ENCODE peak calls at places on chromosomes 5 and 9, in four cellular contexts. K is tibial nerve, Q is stomach, N is GM12865. J is an unnamed sample.

GRCh38 chr5:121144764-121145163 is 680.7 kb downstream of the PRR16 start:
- DNase-seq in N (no peak), Q (no peak), K (no peak), J (peak)

GRCh38 chr5:141510850-141511718 is 22.2 kb downstream of the PCDHGC5 start:
- DNase-seq in Q (no peak), N (peak), K (no peak), J (no peak)

GRCh38 chr9:129995409-129996160 is 47.4 kb downstream of the FNBP1 start:
- DNase-seq in Q (no peak), N (peak), K (no peak), J (peak)

GRCh38 chr5:160165137-160166068 is 46.2 kb upstream of the PWWP2A start:
- DNase-seq in N (no peak), K (peak), Q (peak), J (peak)

GRCh38 chr5:172007795-172008465 is 1.5 kb upstream of the FBXW11 start:
- DNase-seq in N (no peak), K (no peak), Q (no peak), J (peak)

GRCh38 chr5:123180178-123180577 is 91.1 kb downstream of the PRDM6 start:
- DNase-seq in K (no peak), Q (no peak), N (no peak), J (no peak)

GRCh38 chr5:78005021-78005785 is 229.1 kb upstream of the TBCA start:
- DNase-seq in N (no peak), K (no peak), Q (no peak), J (peak)

GRCh38 chr9:105046907-105047651 is 119.1 kb upstream of the ABCA1 start:
- DNase-seq in Q (no peak), N (no peak), K (no peak), J (peak)

GRCh38 chr5:174799146-174799545 is 74.8 kb downstream of the MSX2 start:
- DNase-seq in Q (no peak), K (no peak), N (no peak), J (peak)

GRCh38 chr5:60163762-60164161 is 270.2 kb upstream of the PDE4D start:
- DNase-seq in K (no peak), Q (no peak), N (no peak), J (no peak)

GRCh38 chr5:139204196-139204595 is 6.0 kb upstream of the SIL1 start:
- DNase-seq in Q (no peak), N (no peak), K (no peak), J (peak)

GRCh38 chr5:111583761-111584203 is 71.4 kb upstream of the STARD4 start:
- DNase-seq in K (no peak), Q (no peak), N (no peak), J (peak)

GRCh38 chr5:73981696-73982095 is 355.7 kb downstream of the ARHGEF28 start:
- DNase-seq in N (no peak), Q (no peak), K (no peak), J (no peak)

GRCh38 chr5:39801306-39801705 is 376.5 kb upstream of the DAB2 start:
- DNase-seq in Q (no peak), K (no peak), N (no peak), J (peak)

GRCh38 chr5:174428895-174429294 is 295.5 kb upstream of the MSX2 start:
- DNase-seq in K (no peak), Q (no peak), N (no peak), J (no peak)

GRCh38 chr9:99340281-99340680 is 118.2 kb downstream of the SEC61B start:
- DNase-seq in K (no peak), Q (no peak), N (no peak), J (no peak)

GRCh38 chr5:91072891-91073290 is 310.2 kb downstream of the ARRDC3 start:
- DNase-seq in K (no peak), Q (no peak), N (no peak), J (peak)

GRCh38 chr9:75866273-75866871 is 24.1 kb upstream of the PCSK5 start:
- DNase-seq in N (peak), K (peak), Q (peak), J (peak)

GRCh38 chr9:18010492-18010891 is 431.6 kb downstream of the SH3GL2 start:
- DNase-seq in Q (no peak), N (no peak), K (no peak), J (no peak)

GRCh38 chr5:153775923-153776322 is 262.8 kb downstream of the FAM114A2 start:
- DNase-seq in Q (no peak), N (no peak), K (no peak), J (no peak)

GRCh38 chr9:36102742-36103495 is 33.6 kb upstream of the GLIPR2 start:
- DNase-seq in N (peak), Q (peak), K (peak), J (peak)

GRCh38 chr5:145294321-145294720 is 540.8 kb downstream of the PRELID2 start:
- DNase-seq in K (no peak), Q (no peak), N (no peak), J (peak)

GRCh38 chr5:51373880-51374523 is 9.2 kb upstream of the ISL1 start:
- DNase-seq in N (no peak), K (no peak), Q (no peak), J (no peak)

GRCh38 chr5:56481147-56481997 is 248.2 kb upstream of the ANKRD55 start:
- DNase-seq in Q (peak), N (peak), K (peak), J (peak)

GRCh38 chr9:105930007-105930627 is 235.8 kb downstream of the TMEM38B start:
- DNase-seq in Q (no peak), N (no peak), K (peak), J (no peak)

GRCh38 chr9:114171500-114171899 is 16.2 kb downstream of the COL27A1 start:
- DNase-seq in K (no peak), Q (no peak), N (no peak), J (no peak)

GRCh38 chr5:59036274-59036961 is 453.5 kb downstream of the RAB3C start:
- DNase-seq in N (no peak), Q (no peak), K (peak), J (peak)

GRCh38 chr9:93950619-93951601 is 4.2 kb downstream of the BARX1 start:
- DNase-seq in Q (peak), K (peak), N (peak), J (no peak)

GRCh38 chr5:4963265-4963664 is 176.9 kb upstream of the ADAMTS16 start:
- DNase-seq in Q (no peak), K (no peak), N (no peak), J (no peak)

GRCh38 chr9:122134822-122135528 is 24.6 kb downstream of the NDUFA8 start:
- DNase-seq in K (no peak), Q (no peak), N (no peak), J (no peak)

GRCh38 chr5:95113489-95113888 is 171.4 kb downstream of the MCTP1 start:
- DNase-seq in N (no peak), K (no peak), Q (no peak), J (peak)

GRCh38 chr5:15936505-15937245 is 242.9 kb downstream of the MARCHF11 start:
- DNase-seq in Q (no peak), N (no peak), K (no peak), J (no peak)

DNA sequence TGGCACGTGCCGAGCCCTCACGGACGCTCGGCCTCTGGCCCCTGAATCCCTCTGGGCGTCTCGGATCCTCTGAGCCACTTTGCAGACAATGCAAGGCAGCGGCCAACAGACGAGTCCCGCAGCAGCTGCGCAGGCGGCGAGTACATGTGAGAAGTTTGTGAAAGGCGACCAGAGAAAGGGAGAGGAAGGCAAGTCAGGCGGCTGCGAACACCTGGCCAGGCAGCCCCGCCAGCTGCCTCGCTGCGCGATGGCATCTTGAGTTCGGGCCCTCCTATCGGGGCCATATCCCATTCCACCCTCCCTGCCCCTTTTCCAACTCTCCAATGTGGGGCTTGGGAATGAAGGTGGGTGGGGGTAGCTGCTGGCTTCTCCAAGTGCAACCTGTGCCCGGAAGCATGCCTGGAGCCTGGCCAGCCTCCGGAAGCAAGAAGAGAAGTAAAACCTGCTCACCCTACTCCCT is 4.5 kb upstream of the POU4F3 start:
- DNase-seq in N (no peak), K (no peak), Q (no peak), J (no peak)
- H3K4me3 ChIP-seq in N (no peak), K (no peak), Q (no peak), J (no peak)

GRCh38 chr9:22214497-22215031 is 205.5 kb upstream of the CDKN2B start:
- DNase-seq in Q (no peak), N (no peak), K (no peak), J (peak)

GRCh38 chr9:22215492-22215891 is 206.4 kb upstream of the CDKN2B start:
- DNase-seq in K (no peak), N (no peak), Q (no peak), J (no peak)

GRCh38 chr9:22214021-22214420 is 204.9 kb upstream of the CDKN2B start:
- DNase-seq in K (no peak), N (no peak), Q (no peak), J (peak)

GRCh38 chr9:22217254-22217653 is 208.1 kb upstream of the CDKN2B start:
- DNase-seq in Q (no peak), K (no peak), N (no peak), J (no peak)

DNA sequence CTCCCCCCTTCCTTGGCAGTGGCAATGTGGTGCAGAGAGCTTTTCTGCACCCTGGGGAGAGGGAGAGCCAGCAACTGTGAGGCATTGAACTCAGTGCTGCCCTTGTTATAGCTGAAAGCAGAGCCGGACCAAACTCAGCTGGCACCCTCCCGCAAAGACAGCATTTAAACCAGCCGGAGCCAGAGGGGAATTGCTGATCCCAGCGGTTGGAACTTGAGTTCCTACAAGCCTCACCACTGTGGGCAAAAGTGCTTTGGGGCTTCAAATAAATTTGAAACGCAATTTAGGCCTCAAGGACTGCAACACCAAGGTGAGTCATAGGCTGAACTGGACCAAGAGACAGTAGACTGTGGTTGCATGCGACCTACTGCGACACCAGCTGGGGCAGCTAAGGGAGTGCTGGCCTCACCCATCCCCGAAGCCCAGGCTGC is 207.6 kb upstream of the CDKN2B start:
- DNase-seq in N (no peak), K (no peak), Q (no peak), J (peak)
- TF ChIP-seq CTCF in N (no peak), K (no peak), Q (no peak), J (no peak)

DNA sequence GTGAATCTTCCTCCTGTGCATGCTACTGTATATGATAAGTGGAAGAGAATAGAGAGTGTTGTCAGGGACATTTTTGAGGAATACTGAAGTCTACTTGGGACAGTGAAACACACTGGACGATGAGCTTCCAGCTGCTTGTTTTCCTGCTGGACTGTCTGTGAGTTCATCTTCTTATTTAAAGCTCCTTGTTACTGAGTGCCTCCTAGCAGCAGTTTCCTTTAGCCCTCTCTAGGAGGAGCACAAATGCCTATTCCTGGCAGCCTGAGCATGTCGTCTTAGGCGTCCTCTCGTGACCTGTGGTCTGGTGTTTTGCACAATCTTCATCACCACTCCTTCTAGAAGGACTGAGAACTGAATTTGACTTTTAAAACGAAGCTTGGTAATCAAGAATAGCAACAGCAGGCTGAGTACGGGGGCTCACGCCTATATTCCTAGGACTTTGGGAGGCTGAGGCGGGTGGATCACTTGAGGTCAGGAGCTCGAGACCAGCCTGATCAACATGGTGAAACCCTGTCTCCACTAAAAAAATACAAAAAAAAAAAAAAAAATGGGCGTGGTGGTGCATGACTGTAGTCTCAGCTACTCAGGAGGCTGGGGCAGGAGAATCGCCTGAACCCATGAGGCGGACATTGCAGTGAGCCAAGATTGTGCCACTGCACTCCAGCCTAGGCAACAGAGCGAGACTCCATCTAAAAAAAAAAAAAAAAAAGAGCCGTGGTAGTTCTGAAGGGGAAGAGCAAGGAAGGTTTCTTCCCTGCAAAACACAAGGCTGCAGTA is 44.0 kb downstream of the ANKRD33B start:
- DNase-seq in Q (no peak), N (peak), K (peak), J (peak)
- H3K4me3 ChIP-seq in Q (no peak), N (peak), K (no peak), J (no peak)

DNA sequence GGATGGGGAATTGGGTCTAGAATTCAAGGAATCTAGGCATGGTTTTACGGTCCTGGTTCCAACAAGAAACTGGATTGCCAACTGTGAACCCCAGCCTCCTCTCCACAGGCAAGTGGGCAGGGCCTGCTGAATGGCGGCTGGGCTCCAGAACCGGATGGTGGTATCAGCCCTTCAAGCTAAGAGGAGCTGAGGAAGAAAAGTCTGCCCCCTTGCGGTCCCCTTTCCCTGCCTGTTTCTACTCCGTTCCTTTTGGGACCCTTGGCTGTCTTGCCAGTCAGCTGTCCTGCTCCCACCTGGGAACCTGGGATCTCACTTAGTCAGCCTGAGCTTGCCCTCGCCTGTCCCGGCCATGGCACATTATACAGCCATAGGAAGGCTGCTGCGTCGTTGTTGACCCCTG is 234.4 kb upstream of the DAPK1 start:
- DNase-seq in K (no peak), Q (no peak), N (no peak), J (no peak)
- TF ChIP-seq CTCF in K (no peak), Q (no peak), N (no peak), J (no peak)

DNA sequence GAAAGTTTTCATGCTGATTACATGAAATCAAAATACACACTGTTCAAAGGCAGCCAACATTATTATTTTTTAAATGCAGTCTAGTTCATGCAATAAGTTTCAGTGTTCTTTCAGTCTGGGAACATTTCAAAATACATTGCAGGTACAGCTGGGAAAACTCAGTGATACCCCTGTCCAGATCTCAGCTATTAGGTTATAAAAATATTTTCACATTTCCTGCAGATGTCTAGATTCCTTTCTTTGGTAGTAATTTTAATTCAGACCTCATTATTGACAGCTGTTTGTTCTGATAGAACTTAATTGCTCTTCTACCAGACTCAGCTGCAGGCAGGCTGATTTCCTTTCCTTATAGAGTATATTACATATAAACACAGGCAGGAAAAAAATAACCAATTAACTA is 556.8 kb upstream of the DMAC1 start:
- DNase-seq in N (no peak), Q (no peak), K (no peak), J (no peak)
- H3K4me3 ChIP-seq in N (no peak), Q (no peak), K (no peak), J (no peak)

GRCh38 chr5:9776525-9776924 is 146.4 kb upstream of the TAS2R1 start:
- DNase-seq in N (no peak), K (no peak), Q (no peak), J (no peak)

GRCh38 chr5:9780501-9780900 is 150.3 kb upstream of the TAS2R1 start:
- DNase-seq in K (no peak), N (no peak), Q (no peak), J (no peak)

GRCh38 chr5:9775339-9775738 is 145.2 kb upstream of the TAS2R1 start:
- DNase-seq in K (no peak), Q (no peak), N (no peak), J (peak)

GRCh38 chr5:9771079-9771478 is 140.9 kb upstream of the TAS2R1 start:
- DNase-seq in K (no peak), Q (no peak), N (no peak), J (no peak)

DNA sequence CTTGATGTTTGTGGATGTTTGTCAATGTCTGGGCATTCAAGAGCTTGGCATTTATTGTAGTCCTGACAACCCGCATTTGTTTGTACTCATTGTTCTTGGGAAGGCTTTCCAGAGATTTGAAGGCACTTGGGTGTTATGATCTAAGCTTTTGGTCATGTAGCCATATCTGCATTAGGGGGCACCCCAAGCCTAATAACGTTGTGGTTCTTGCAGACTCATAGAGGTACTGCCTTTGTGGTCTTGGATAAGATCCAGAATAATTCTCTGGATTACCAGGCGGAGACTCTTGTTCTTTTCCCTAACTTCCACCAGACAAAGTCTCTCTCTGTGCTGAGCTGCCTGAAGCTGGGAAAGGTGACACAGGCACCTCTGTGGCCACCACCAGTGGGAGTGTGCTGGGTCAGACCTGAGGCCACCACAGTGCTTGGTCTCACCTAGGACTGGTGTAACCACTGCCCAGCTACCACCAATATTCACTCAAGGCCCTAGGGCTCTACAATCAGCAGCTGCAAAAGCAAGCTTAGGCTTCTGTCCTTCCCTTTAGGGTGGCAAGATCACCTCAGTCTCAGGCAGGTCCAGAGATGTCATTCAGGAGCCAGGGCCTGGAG is 144.4 kb upstream of the TAS2R1 start:
- DNase-seq in Q (no peak), N (peak), K (no peak), J (peak)
- TF ChIP-seq CTCF in Q (no peak), N (peak), K (no peak), J (peak)

GRCh38 chr5:151406322-151406947 is 41.0 kb upstream of the SLC36A1 start:
- DNase-seq in N (no peak), Q (no peak), K (no peak), J (peak)

GRCh38 chr5:151408633-151409243 is 38.7 kb upstream of the SLC36A1 start:
- DNase-seq in K (no peak), Q (no peak), N (no peak), J (no peak)

GRCh38 chr5:151405334-151405872 is 42.0 kb upstream of the SLC36A1 start:
- DNase-seq in Q (no peak), K (no peak), N (no peak), J (no peak)
- H3K4me3 ChIP-seq in Q (no peak), K (no peak), N (no peak), J (no peak)

GRCh38 chr9:77759391-77759790 is 111.3 kb upstream of the GNA14 start:
- DNase-seq in K (no peak), N (no peak), Q (no peak), J (no peak)
- TF ChIP-seq CTCF in K (no peak), N (no peak), Q (no peak), J (no peak)

J was measured in foreskin fibroblast.